ENCODE peak calls at places on chromosomes 4 and X, in nine cellular contexts. M is NT2/D1; Z is fibroblast of lung; J is heart left ventricle; C is DND-41; V is keratinocyte; F is uterus; A is neural progenitor cell; S is CD8-positive, alpha-beta memory T cell. R is an unnamed sample. For H3K4me1 and H3K9me3, the result is how much of the 10 kb centered on the place peaks cover.

GRCh38 chr4:508675-509373 is 9.8 kb downstream of the PIGG start:
- DNase-seq in M (no peak), Z (no peak), J (no peak), C (no peak), V (no peak), F (no peak), A (no peak), S (no peak), R (no peak)

GRCh38 chr4:98522603-98523395 is 135.6 kb downstream of the TSPAN5 start:
- DNase-seq in M (no peak), Z (peak), J (no peak), C (no peak), V (no peak), F (no peak), A (peak), S (no peak), R (no peak)

GRCh38 chr4:168654206-168655174 is 157.6 kb downstream of the PALLD start:
- DNase-seq in M (no peak), Z (no peak), J (no peak), C (no peak), V (no peak), F (no peak), A (no peak), S (no peak), R (peak)

GRCh38 chr4:151599876-151600275 is 160.9 kb downstream of the GATB start:
- DNase-seq in M (no peak), Z (no peak), J (no peak), C (no peak), V (no peak), F (no peak), A (no peak), S (no peak), R (no peak)

GRCh38 chr4:185782523-185782922 is 29.5 kb downstream of the SORBS2 start:
- DNase-seq in M (no peak), Z (peak), J (no peak), C (no peak), V (no peak), F (no peak), A (no peak), S (no peak), R (no peak)

GRCh38 chrX:3777416-3777815 is 64.0 kb upstream of the PRKX start:
- DNase-seq in M (no peak), Z (no peak), J (no peak), C (no peak), V (no peak), F (no peak), A (no peak), S (no peak), R (no peak)

GRCh38 chrX:19064175-19064574 is 58.1 kb downstream of the ADGRG2 start:
- DNase-seq in M (no peak), Z (peak), J (no peak), C (no peak), V (no peak), F (no peak), A (no peak), S (no peak), R (no peak)

GRCh38 chr4:18698119-18698883 is 676.7 kb upstream of the LCORL start:
- DNase-seq in M (no peak), Z (no peak), J (no peak), C (no peak), V (no peak), F (no peak), A (no peak), S (no peak), R (no peak)

GRCh38 chrX:110125435-110125834 is 122.5 kb downstream of the TMEM164 start:
- DNase-seq in M (peak), Z (peak), J (no peak), C (no peak), V (no peak), F (no peak), A (peak), S (no peak), R (no peak)

GRCh38 chr4:171130126-171130801 is 682.9 kb upstream of the GALNTL6 start:
- DNase-seq in M (no peak), Z (no peak), J (no peak), C (no peak), V (no peak), F (no peak), A (no peak), S (no peak), R (no peak)

GRCh38 chr4:19523964-19524363 is 727.7 kb upstream of the SLIT2 start:
- DNase-seq in M (no peak), Z (peak), J (no peak), C (no peak), V (no peak), F (no peak), A (no peak), S (no peak), R (no peak)

GRCh38 chr4:91220315-91220714 is 1083.5 kb upstream of the GRID2 start:
- DNase-seq in M (no peak), Z (no peak), J (no peak), C (no peak), V (no peak), F (no peak), A (no peak), S (no peak), R (no peak)

GRCh38 chr4:85543832-85544231 is 68.9 kb downstream of the ARHGAP24 start:
- DNase-seq in M (peak), Z (peak), J (no peak), C (no peak), V (no peak), F (no peak), A (no peak), S (no peak), R (no peak)

GRCh38 chr4:7815981-7816380 is 123.7 kb downstream of the AFAP1 start:
- DNase-seq in M (no peak), Z (peak), J (no peak), C (no peak), V (no peak), F (no peak), A (no peak), S (no peak), R (no peak)

GRCh38 chr4:7815562-7815961 is 124.1 kb downstream of the AFAP1 start:
- DNase-seq in M (no peak), Z (peak), J (no peak), C (no peak), V (no peak), F (no peak), A (no peak), S (no peak), R (no peak)

GRCh38 chr4:7812921-7813320 is 126.7 kb downstream of the AFAP1 start:
- DNase-seq in M (no peak), Z (no peak), J (no peak), C (no peak), V (no peak), F (no peak), A (no peak), S (no peak), R (no peak)

GRCh38 chr4:7813674-7814073 is 126.0 kb downstream of the AFAP1 start:
- DNase-seq in M (no peak), Z (peak), J (no peak), C (no peak), V (no peak), F (no peak), A (no peak), S (no peak), R (no peak)

GRCh38 chr4:7814451-7814850 is 125.2 kb downstream of the AFAP1 start:
- DNase-seq in M (no peak), Z (no peak), J (no peak), C (no peak), V (no peak), F (no peak), A (no peak), S (no peak), R (no peak)
- H3K4me1 ChIP-seq in M (under half), Z (under half), J (under half), C (under half), V (under half), F (under half), A (under half), S (under half), R (half or more)

DNA sequence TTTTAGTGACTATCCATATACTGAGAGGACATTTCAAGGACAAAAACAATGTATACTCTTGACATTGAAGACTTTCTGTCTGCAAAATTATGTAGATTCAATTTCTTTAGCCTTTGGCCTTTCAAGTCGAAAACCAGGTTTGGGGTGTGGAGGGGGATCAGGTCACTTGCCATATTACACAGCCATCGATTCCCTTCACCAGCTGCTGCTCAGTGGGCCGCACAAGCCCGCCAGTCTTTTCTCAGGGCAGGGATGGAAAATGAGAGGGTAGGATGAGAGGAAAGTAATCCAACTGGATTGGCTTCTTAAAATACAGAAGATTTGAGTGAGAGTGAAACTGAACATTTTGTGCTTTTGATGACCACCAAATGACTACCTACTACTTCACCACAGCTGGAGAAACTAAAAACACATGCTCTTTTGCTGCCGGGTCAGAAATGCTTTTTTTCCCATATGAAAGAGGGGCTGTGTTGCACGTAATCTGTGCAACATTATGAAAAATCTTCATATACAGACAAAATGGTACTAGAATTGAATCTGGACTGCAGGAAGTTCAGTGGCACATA is 51.4 kb downstream of the FHL1 start:
- DNase-seq in M (no peak), Z (no peak), J (no peak), C (no peak), V (no peak), F (no peak), A (no peak), S (no peak), R (no peak)
- H3K9me3 ChIP-seq in M (under half), Z (under half), J (under half), C (under half), V (under half), F (under half), A (under half), S (under half), R (under half)

DNA sequence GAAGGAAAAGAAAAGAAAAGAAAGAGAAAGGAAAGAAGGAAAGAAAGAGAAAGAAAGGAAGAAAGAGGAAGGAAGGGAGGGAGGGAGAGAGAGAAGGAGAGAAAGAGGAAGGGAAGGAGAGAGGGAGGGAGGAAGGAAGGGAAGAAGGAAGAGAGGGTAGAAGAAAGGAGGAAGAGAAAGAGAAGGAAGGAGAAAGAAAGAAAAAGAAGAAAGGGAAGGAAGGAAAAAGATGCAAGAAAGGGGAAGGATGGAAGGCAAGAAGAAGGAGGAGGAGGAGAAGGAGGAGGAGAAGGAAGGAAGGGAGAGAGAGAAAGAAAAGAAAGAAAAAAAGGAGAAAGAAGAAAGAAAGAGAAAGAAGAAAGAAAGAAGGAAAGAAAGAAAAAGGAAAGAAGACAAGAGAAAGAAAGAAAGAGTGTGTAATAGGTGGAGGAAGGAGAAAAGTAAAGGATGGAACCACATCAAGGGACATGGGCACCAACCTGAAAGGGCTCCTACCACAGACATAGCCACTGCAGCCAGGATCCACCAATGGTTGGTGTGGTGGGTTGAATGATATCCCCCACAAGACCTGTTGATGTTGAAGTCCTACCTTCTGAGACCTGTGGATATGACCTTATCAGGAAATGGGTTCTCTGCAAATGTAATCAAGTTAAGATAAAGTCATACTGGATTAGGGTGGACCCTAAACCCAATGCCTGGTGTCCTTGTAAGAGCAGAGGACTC is 80.2 kb downstream of the RELL1 start:
- DNase-seq in M (no peak), Z (no peak), J (no peak), C (no peak), V (no peak), F (no peak), A (no peak), S (no peak), R (no peak)
- H3K4me1 ChIP-seq in M (under half), Z (under half), J (under half), C (under half), V (under half), F (under half), A (under half), S (under half), R (under half)

DNA sequence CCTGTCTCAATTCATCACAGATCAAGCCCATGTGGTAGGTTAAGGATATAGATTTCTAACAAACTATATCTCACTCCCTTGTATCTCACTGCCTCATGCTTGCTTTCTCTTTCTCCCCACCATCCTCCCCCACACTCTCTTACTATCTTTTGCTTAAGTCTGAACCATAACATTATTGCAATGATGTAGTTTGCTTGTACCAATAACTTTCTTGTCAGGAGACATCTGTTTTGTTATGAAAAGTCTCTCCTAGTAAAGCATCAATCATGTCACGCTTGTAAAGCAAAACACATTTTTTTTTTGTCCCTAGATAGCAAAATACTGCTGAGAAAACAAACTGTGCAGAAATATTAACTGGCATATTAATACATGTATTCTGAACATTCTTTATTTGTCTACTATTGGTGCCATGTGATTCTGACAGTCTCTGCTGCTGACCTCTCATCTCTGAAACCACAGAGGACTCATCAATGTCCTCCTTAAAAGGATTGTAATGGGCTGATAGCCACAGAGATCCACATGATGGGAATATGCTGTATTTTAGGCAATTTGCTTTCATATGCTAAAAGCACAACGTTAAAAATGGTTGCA is 217.5 kb downstream of the VEGFC start:
- DNase-seq in M (no peak), Z (no peak), J (no peak), C (no peak), V (no peak), F (no peak), A (no peak), S (no peak), R (no peak)
- H3K9me3 ChIP-seq in M (under half), Z (under half), J (under half), C (under half), V (under half), F (under half), A (under half), S (under half), R (under half)

GRCh38 chr4:142705820-142706219 is 140.3 kb downstream of the INPP4B start:
- DNase-seq in M (no peak), Z (no peak), J (no peak), C (no peak), V (no peak), F (no peak), A (no peak), S (no peak), R (no peak)
- H3K4me1 ChIP-seq in M (under half), Z (under half), J (under half), C (half or more), V (under half), F (under half), A (under half), S (half or more), R (under half)

GRCh38 chrX:47771473-47771872 is 65.2 kb upstream of the ZNF81 start:
- DNase-seq in M (no peak), Z (no peak), J (no peak), C (no peak), V (no peak), F (no peak), A (no peak), S (no peak), R (no peak)

GRCh38 chrX:47772764-47773163 is 63.9 kb upstream of the ZNF81 start:
- DNase-seq in M (no peak), Z (no peak), J (no peak), C (no peak), V (no peak), F (no peak), A (no peak), S (no peak), R (no peak)

GRCh38 chrX:47776301-47776700 is 60.4 kb upstream of the ZNF81 start:
- DNase-seq in M (no peak), Z (no peak), J (no peak), C (no peak), V (no peak), F (no peak), A (no peak), S (no peak), R (no peak)
- H3K9me3 ChIP-seq in M (under half), Z (under half), J (under half), C (under half), V (under half), F (under half), A (under half), S (under half), R (under half)

GRCh38 chr4:1747603-1747967 is 26.3 kb downstream of the TACC3 start:
- DNase-seq in M (no peak), Z (no peak), J (no peak), C (no peak), V (no peak), F (no peak), A (no peak), S (no peak), R (no peak)
- H3K4me1 ChIP-seq in M (under half), Z (under half), J (under half), C (under half), V (under half), F (under half), A (under half), S (under half), R (under half)